ENCODE peak calls at places on chromosomes 3 and 15, in six cellular contexts. One of them, this sample, is unnamed.

GRCh38 chr3:143124683-143125520 is 5.3 kb downstream of the CHST2 start:
- DNase-seq in H1: no peak
- DNase-seq in GM12878: no peak
- DNase-seq in HepG2: no peak
- DNase-seq in K562: no peak
- DNase-seq in GM12892: no peak
- DNase-seq in this sample: no peak

GRCh38 chr3:188164248-188164687 is 10.3 kb downstream of the LPP start:
- DNase-seq in HepG2: peak
- DNase-seq in GM12892: no peak
- DNase-seq in H1: no peak
- DNase-seq in GM12878: no peak
- DNase-seq in K562: no peak
- DNase-seq in this sample: no peak

GRCh38 chr15:79849789-79850188 is 47.0 kb downstream of the MTHFS start:
- DNase-seq in HepG2: peak
- DNase-seq in H1: no peak
- DNase-seq in GM12878: no peak
- DNase-seq in GM12892: no peak
- DNase-seq in K562: peak
- DNase-seq in this sample: no peak

GRCh38 chr3:123346041-123346440 is 102.8 kb downstream of the ADCY5 start:
- DNase-seq in HepG2: no peak
- DNase-seq in H1: no peak
- DNase-seq in K562: no peak
- DNase-seq in GM12892: no peak
- DNase-seq in GM12878: no peak
- DNase-seq in this sample: no peak

GRCh38 chr15:82850242-82850591 is 40.8 kb downstream of the WHAMM start:
- DNase-seq in GM12892: no peak
- DNase-seq in K562: peak
- DNase-seq in HepG2: no peak
- DNase-seq in GM12878: no peak
- DNase-seq in H1: no peak
- DNase-seq in this sample: no peak

GRCh38 chr3:63232764-63233396 is 45.2 kb upstream of the SYNPR start:
- DNase-seq in HepG2: no peak
- DNase-seq in H1: no peak
- DNase-seq in K562: no peak
- DNase-seq in GM12878: no peak
- DNase-seq in GM12892: no peak
- DNase-seq in this sample: no peak

GRCh38 chr3:119582178-119582577 is 2.9 kb downstream of the ADPRH start:
- DNase-seq in K562: no peak
- DNase-seq in H1: no peak
- DNase-seq in GM12878: no peak
- DNase-seq in GM12892: no peak
- DNase-seq in HepG2: no peak
- DNase-seq in this sample: no peak

GRCh38 chr15:43828061-43828657 is 1.4 kb downstream of the WDR76 start:
- DNase-seq in K562: no peak
- DNase-seq in GM12878: no peak
- DNase-seq in H1: no peak
- DNase-seq in HepG2: no peak
- DNase-seq in GM12892: no peak
- DNase-seq in this sample: no peak

GRCh38 chr3:49617390-49618013 is 56.6 kb upstream of the APEH start:
- DNase-seq in HepG2: no peak
- DNase-seq in GM12878: no peak
- DNase-seq in K562: no peak
- DNase-seq in GM12892: no peak
- DNase-seq in H1: no peak
- DNase-seq in this sample: no peak

GRCh38 chr3:67481126-67481525 is 173.3 kb downstream of the SUCLG2 start:
- DNase-seq in GM12878: no peak
- DNase-seq in K562: no peak
- DNase-seq in HepG2: no peak
- DNase-seq in H1: no peak
- DNase-seq in GM12892: no peak
- DNase-seq in this sample: no peak

GRCh38 chr3:38574411-38575278 is 74.8 kb downstream of the SCN5A start:
- DNase-seq in HepG2: no peak
- DNase-seq in GM12892: no peak
- DNase-seq in H1: no peak
- DNase-seq in K562: no peak
- DNase-seq in GM12878: no peak
- DNase-seq in this sample: no peak

GRCh38 chr15:69164807-69165636 is 4.6 kb downstream of the GLCE start:
- DNase-seq in GM12892: no peak
- DNase-seq in HepG2: no peak
- DNase-seq in H1: no peak
- DNase-seq in K562: no peak
- DNase-seq in GM12878: no peak
- DNase-seq in this sample: no peak

GRCh38 chr15:57288926-57289650 is 87.2 kb upstream of the CGNL1 start:
- DNase-seq in GM12892: no peak
- DNase-seq in K562: no peak
- DNase-seq in H1: no peak
- DNase-seq in GM12878: no peak
- DNase-seq in HepG2: no peak
- DNase-seq in this sample: no peak

GRCh38 chr3:58647661-58648141 is 18.9 kb downstream of the FAM3D start:
- DNase-seq in GM12878: no peak
- DNase-seq in K562: no peak
- DNase-seq in GM12892: no peak
- DNase-seq in H1: no peak
- DNase-seq in HepG2: no peak
- DNase-seq in this sample: no peak

GRCh38 chr15:47439146-47439869 is 278.0 kb upstream of the SEMA6D start:
- DNase-seq in GM12892: no peak
- DNase-seq in H1: no peak
- DNase-seq in GM12878: no peak
- DNase-seq in K562: no peak
- DNase-seq in HepG2: no peak
- DNase-seq in this sample: no peak

GRCh38 chr3:51677358-51677757 is 6.3 kb downstream of the TEX264 start:
- DNase-seq in H1: no peak
- DNase-seq in GM12892: no peak
- DNase-seq in GM12878: no peak
- DNase-seq in K562: no peak
- DNase-seq in HepG2: no peak
- DNase-seq in this sample: no peak

GRCh38 chr3:188133646-188134045 is 20.3 kb upstream of the LPP start:
- DNase-seq in GM12878: no peak
- DNase-seq in H1: no peak
- DNase-seq in GM12892: no peak
- DNase-seq in HepG2: no peak
- DNase-seq in K562: no peak
- DNase-seq in this sample: no peak

GRCh38 chr15:80163217-80163616 is 10.4 kb downstream of the FAH start:
- DNase-seq in HepG2: no peak
- DNase-seq in K562: no peak
- DNase-seq in GM12878: no peak
- DNase-seq in H1: no peak
- DNase-seq in GM12892: no peak
- DNase-seq in this sample: no peak

GRCh38 chr3:98390366-98390765 is at the start of gene OR5K3:
- DNase-seq in H1: no peak
- DNase-seq in K562: no peak
- DNase-seq in HepG2: no peak
- DNase-seq in GM12892: no peak
- DNase-seq in GM12878: no peak
- DNase-seq in this sample: no peak

GRCh38 chr3:57234613-57235575 is 7.4 kb downstream of the APPL1 start:
- DNase-seq in HepG2: no peak
- DNase-seq in K562: no peak
- DNase-seq in GM12878: no peak
- DNase-seq in H1: no peak
- DNase-seq in GM12892: no peak
- DNase-seq in this sample: no peak

GRCh38 chr3:186783731-186784515 is 546 bp downstream of the EIF4A2 start:
- DNase-seq in HepG2: peak
- DNase-seq in GM12892: peak
- DNase-seq in GM12878: no peak
- DNase-seq in K562: peak
- DNase-seq in H1: no peak
- DNase-seq in this sample: peak
- TF ChIP-seq POLR2A in HepG2: no peak
- TF ChIP-seq POLR2A in GM12892: peak
- TF ChIP-seq POLR2A in GM12878: peak
- TF ChIP-seq POLR2A in K562: no peak
- TF ChIP-seq POLR2A in H1: peak
- TF ChIP-seq POLR2A in this sample: peak

GRCh38 chr3:138862531-138862923 is 27.8 kb upstream of the PIK3CB start:
- DNase-seq in K562: no peak
- DNase-seq in GM12878: no peak
- DNase-seq in H1: no peak
- DNase-seq in HepG2: no peak
- DNase-seq in GM12892: no peak
- DNase-seq in this sample: no peak

GRCh38 chr3:138867996-138868395 is 33.3 kb upstream of the PIK3CB start:
- DNase-seq in H1: no peak
- DNase-seq in GM12892: no peak
- DNase-seq in K562: no peak
- DNase-seq in HepG2: no peak
- DNase-seq in GM12878: no peak
- DNase-seq in this sample: no peak

GRCh38 chr3:138863776-138864113 is 29.0 kb upstream of the PIK3CB start:
- DNase-seq in H1: no peak
- DNase-seq in HepG2: no peak
- DNase-seq in GM12892: no peak
- DNase-seq in GM12878: no peak
- DNase-seq in K562: no peak
- DNase-seq in this sample: no peak

GRCh38 chr3:138861755-138862333 is 27.1 kb upstream of the PIK3CB start:
- DNase-seq in GM12892: no peak
- DNase-seq in H1: no peak
- DNase-seq in GM12878: no peak
- DNase-seq in HepG2: no peak
- DNase-seq in K562: no peak
- DNase-seq in this sample: no peak

DNA sequence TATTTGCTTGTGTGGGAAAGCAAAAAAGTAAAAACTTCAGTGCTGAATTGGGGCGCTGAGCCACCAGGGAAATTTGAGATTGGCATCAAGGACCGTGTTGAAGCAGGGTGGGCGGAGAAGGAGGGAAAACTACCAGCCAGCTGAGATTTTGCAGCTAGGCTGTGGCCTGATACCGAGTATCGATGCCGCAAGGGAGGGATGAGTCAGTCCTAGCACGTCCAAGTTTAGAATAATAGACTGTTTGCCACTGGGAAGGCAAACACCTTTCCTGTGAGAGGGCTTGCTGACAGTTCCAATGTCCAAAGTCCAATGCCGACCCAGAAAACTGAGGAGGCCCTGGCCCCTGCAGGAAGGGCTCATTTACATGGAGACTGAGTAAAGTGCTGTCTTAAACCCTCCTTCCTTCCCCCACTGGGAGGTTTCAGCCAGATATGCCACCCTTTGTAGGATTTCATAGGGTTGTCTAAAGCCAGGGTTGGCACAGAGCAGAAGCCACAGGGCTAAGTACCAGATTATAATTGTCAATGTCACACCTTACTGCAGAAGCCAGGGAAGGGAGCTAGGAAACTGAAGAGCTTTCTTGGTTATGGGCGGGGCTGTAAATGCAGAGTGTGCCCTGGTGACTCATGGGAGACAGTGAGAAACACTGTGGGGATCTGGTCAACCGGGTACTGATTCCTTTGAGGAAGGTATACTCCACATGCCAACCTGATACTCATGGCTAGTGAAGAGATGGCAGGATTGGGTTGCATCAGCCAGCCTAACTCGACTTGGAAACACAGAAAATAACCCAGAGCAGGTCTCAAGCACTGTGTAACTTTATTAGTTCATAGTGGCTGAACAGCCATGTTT is 28.4 kb upstream of the PIK3CB start:
- DNase-seq in HepG2: peak
- DNase-seq in H1: no peak
- DNase-seq in GM12892: no peak
- DNase-seq in K562: peak
- DNase-seq in GM12878: no peak
- DNase-seq in this sample: no peak
- TF ChIP-seq TAF1 in HepG2: no peak
- TF ChIP-seq TAF1 in H1: no peak
- TF ChIP-seq TAF1 in GM12892: no peak
- TF ChIP-seq TAF1 in K562: peak
- TF ChIP-seq TAF1 in GM12878: no peak
- TF ChIP-seq TAF1 in this sample: no peak

GRCh38 chr3:40387001-40387894 is at the start of gene ENTPD3:
- DNase-seq in K562: peak
- DNase-seq in GM12892: peak
- DNase-seq in HepG2: no peak
- DNase-seq in H1: peak
- DNase-seq in GM12878: no peak
- DNase-seq in this sample: peak
- TF ChIP-seq POLR2A in K562: no peak
- TF ChIP-seq POLR2A in GM12892: no peak
- TF ChIP-seq POLR2A in HepG2: no peak
- TF ChIP-seq POLR2A in H1: no peak
- TF ChIP-seq POLR2A in GM12878: no peak
- TF ChIP-seq POLR2A in this sample: no peak

GRCh38 chr3:129897026-129897425 is 3.5 kb upstream of the TMCC1 start:
- DNase-seq in GM12892: no peak
- DNase-seq in H1: no peak
- DNase-seq in GM12878: no peak
- DNase-seq in K562: no peak
- DNase-seq in HepG2: no peak
- DNase-seq in this sample: no peak
- TF ChIP-seq TAF1 in GM12892: no peak
- TF ChIP-seq TAF1 in H1: no peak
- TF ChIP-seq TAF1 in GM12878: no peak
- TF ChIP-seq TAF1 in K562: no peak
- TF ChIP-seq TAF1 in HepG2: no peak
- TF ChIP-seq TAF1 in this sample: no peak